ENCODE peak calls at places on chromosomes 3 and 15, in ten cellular contexts. O, Q, G, L, A, W, X, E, F and D are unnamed samples.
A peak's percentile ranks its signal among the peaks of the same experiment; 100 is the strongest.

GRCh38 chr3:3031358-3031757 is 78.8 kb downstream of the IL5RA start:
- DNase-seq in O (no peak), Q (no peak), G (no peak), L (no peak), A (no peak), W (no peak), X (no peak), E (no peak), F (no peak), D (no peak)

GRCh38 chr15:22917556-22917955 is 62.6 kb downstream of the CYFIP1 start:
- DNase-seq in O (no peak), Q (no peak), G (no peak), L (no peak), A (no peak), W (no peak), X (no peak), E (no peak), F (no peak), D (no peak)

GRCh38 chr3:144590854-144591253 is 619.2 kb downstream of the DIPK2A start:
- DNase-seq in O (peak; percentile 76), Q (no peak), G (peak; percentile 73), L (no peak), A (no peak), W (peak; percentile 82), X (no peak), E (peak; percentile 58), F (peak; percentile 1), D (no peak)

GRCh38 chr15:89781055-89781454 is 4.9 kb downstream of the MESP2 start:
- DNase-seq in O (no peak), Q (no peak), G (no peak), L (no peak), A (no peak), W (no peak), X (no peak), E (no peak), F (peak; percentile 33), D (no peak)

GRCh38 chr3:4501422-4501821 is 8.3 kb downstream of the ITPR1 start:
- DNase-seq in O (no peak), Q (no peak), G (no peak), L (no peak), A (no peak), W (no peak), X (no peak), E (no peak), F (no peak), D (no peak)

GRCh38 chr3:138509586-138509985 is 75.2 kb downstream of the ESYT3 start:
- DNase-seq in O (no peak), Q (no peak), G (no peak), L (no peak), A (no peak), W (peak; percentile 21), X (no peak), E (no peak), F (no peak), D (no peak)

GRCh38 chr3:102206506-102207145 is 228.2 kb upstream of the ZPLD1 start:
- DNase-seq in O (no peak), Q (no peak), G (peak; percentile 86), L (no peak), A (no peak), W (peak; percentile 70), X (no peak), E (peak; percentile 71), F (no peak), D (peak; percentile 93)

GRCh38 chr3:9301798-9302197 is 52.4 kb upstream of the SRGAP3 start:
- DNase-seq in O (no peak), Q (no peak), G (no peak), L (no peak), A (no peak), W (no peak), X (no peak), E (no peak), F (peak; percentile 73), D (no peak)

GRCh38 chr3:43244694-43245093 is 41.6 kb upstream of the SNRK start:
- DNase-seq in O (no peak), Q (no peak), G (no peak), L (no peak), A (no peak), W (no peak), X (no peak), E (no peak), F (no peak), D (no peak)

GRCh38 chr3:187104956-187105355 is 34.3 kb downstream of the RPL39L start:
- DNase-seq in O (no peak), Q (no peak), G (peak; percentile 49), L (no peak), A (no peak), W (peak; percentile 35), X (no peak), E (no peak), F (no peak), D (no peak)

GRCh38 chr3:89238836-89239235 is 131.4 kb downstream of the EPHA3 start:
- DNase-seq in O (peak; percentile 46), Q (no peak), G (no peak), L (no peak), A (no peak), W (peak; percentile 8), X (no peak), E (no peak), F (no peak), D (no peak)

GRCh38 chr15:92892201-92892555 is 7.9 kb upstream of the CHD2 start:
- DNase-seq in O (no peak), Q (no peak), G (no peak), L (no peak), A (no peak), W (no peak), X (no peak), E (no peak), F (no peak), D (no peak)

GRCh38 chr15:92538115-92538514 is 117.5 kb downstream of the FAM174B start:
- DNase-seq in O (no peak), Q (no peak), G (no peak), L (no peak), A (no peak), W (no peak), X (no peak), E (no peak), F (no peak), D (no peak)

GRCh38 chr3:181458857-181459256 is 252.9 kb upstream of the SOX2 start:
- DNase-seq in O (no peak), Q (no peak), G (peak; percentile 1), L (no peak), A (no peak), W (no peak), X (no peak), E (no peak), F (no peak), D (no peak)

GRCh38 chr3:69354948-69355347 is 30.9 kb downstream of the FRMD4B start:
- DNase-seq in O (no peak), Q (no peak), G (no peak), L (no peak), A (no peak), W (peak; percentile 4), X (no peak), E (no peak), F (no peak), D (no peak)

GRCh38 chr3:97990624-97991277 is 18.5 kb upstream of the RIOX2 start:
- DNase-seq in O (no peak), Q (no peak), G (no peak), L (no peak), A (no peak), W (no peak), X (no peak), E (no peak), F (no peak), D (no peak)

GRCh38 chr3:104066658-104067057 is 1300.1 kb upstream of the ALCAM start:
- DNase-seq in O (peak; percentile 27), Q (no peak), G (peak; percentile 3), L (no peak), A (no peak), W (peak; percentile 94), X (no peak), E (peak; percentile 12), F (no peak), D (no peak)

GRCh38 chr15:99556010-99556409 is 9.8 kb upstream of the MEF2A start:
- DNase-seq in O (no peak), Q (no peak), G (no peak), L (no peak), A (no peak), W (no peak), X (no peak), E (no peak), F (no peak), D (no peak)

GRCh38 chr15:68465861-68466560 is 34.0 kb upstream of the ITGA11 start:
- DNase-seq in O (no peak), Q (no peak), G (peak; percentile 34), L (no peak), A (no peak), W (peak; percentile 80), X (no peak), E (no peak), F (no peak), D (no peak)

GRCh38 chr3:71026634-71027578 is 556.6 kb downstream of the FOXP1 start:
- DNase-seq in O (no peak), Q (no peak), G (no peak), L (no peak), A (no peak), W (no peak), X (no peak), E (no peak), F (no peak), D (no peak)

GRCh38 chr15:29352402-29352801 is 82.8 kb upstream of the NSMCE3 start:
- DNase-seq in O (no peak), Q (no peak), G (no peak), L (no peak), A (no peak), W (no peak), X (no peak), E (no peak), F (no peak), D (no peak)

GRCh38 chr3:161347726-161348125 is 23.6 kb downstream of the SPTSSB start:
- DNase-seq in O (peak; percentile 9), Q (no peak), G (no peak), L (no peak), A (no peak), W (no peak), X (no peak), E (no peak), F (no peak), D (no peak)